ENCODE peak calls at places on chromosomes 16 and 17, in ten cellular contexts. W is Caco-2, J is mucosa of descending colon, B is bronchial epithelial cell, E is mesothelial cell of epicardium, Y is nephron progenitor cell, L is choroid plexus epithelial cell, S is GM13977, Q is body of pancreas, P is thoracic aorta. O is an unnamed sample.

GRCh38 chr16:24539850-24540484 is 601 bp downstream of the RBBP6 start:
- DNase-seq in W (no peak), J (peak; percentile 81), B (no peak), E (peak; percentile 35), Y (peak; percentile 66), L (peak; percentile 44), S (no peak), Q (peak; percentile 59), P (no peak), O (no peak)

GRCh38 chr16:3458278-3458851 is 14.9 kb downstream of the NAA60 start:
- DNase-seq in W (peak; percentile 24), J (peak; percentile 63), B (peak; percentile 18), E (no peak), Y (no peak), L (peak; percentile 67), S (no peak), Q (peak; percentile 40), P (no peak), O (no peak)

GRCh38 chr17:38590988-38591758 is 14.6 kb downstream of the SRCIN1 start:
- DNase-seq in W (no peak), J (no peak), B (peak; percentile 31), E (no peak), Y (no peak), L (no peak), S (no peak), Q (peak; percentile 29), P (no peak), O (no peak)

GRCh38 chr17:60439501-60439900 is 17.2 kb downstream of the CHCT1 start:
- DNase-seq in W (no peak), J (no peak), B (peak; percentile 48), E (no peak), Y (no peak), L (peak; percentile 75), S (peak; percentile 53), Q (no peak), P (no peak), O (no peak)

GRCh38 chr17:2090804-2091534 is 36.1 kb downstream of the HIC1 start:
- DNase-seq in W (no peak), J (peak; percentile 51), B (peak; percentile 71), E (peak; percentile 49), Y (peak; percentile 53), L (peak; percentile 96), S (no peak), Q (peak; percentile 53), P (no peak), O (no peak)

GRCh38 chr17:76273435-76273921 is 8.3 kb downstream of the UBALD2 start:
- DNase-seq in W (no peak), J (peak; percentile 45), B (no peak), E (no peak), Y (no peak), L (no peak), S (no peak), Q (no peak), P (no peak), O (no peak)

GRCh38 chr16:16148755-16149154 is 74.5 kb downstream of the ABCC6 start:
- DNase-seq in W (no peak), J (no peak), B (no peak), E (no peak), Y (no peak), L (no peak), S (no peak), Q (no peak), P (no peak), O (no peak)

GRCh38 chr17:29584452-29585079 is 4.9 kb downstream of the GIT1 start:
- DNase-seq in W (no peak), J (peak; percentile 36), B (no peak), E (no peak), Y (peak; percentile 7), L (no peak), S (no peak), Q (no peak), P (no peak), O (no peak)

GRCh38 chr17:1186214-1186820 is 6.5 kb upstream of the ABR start:
- DNase-seq in W (no peak), J (no peak), B (peak; percentile 86), E (no peak), Y (no peak), L (peak; percentile 36), S (no peak), Q (no peak), P (no peak), O (no peak)

GRCh38 chr16:84502075-84502474 is 2.4 kb downstream of the MEAK7 start:
- DNase-seq in W (no peak), J (no peak), B (no peak), E (no peak), Y (no peak), L (no peak), S (no peak), Q (no peak), P (no peak), O (no peak)

GRCh38 chr16:84502581-84502980 is 1.9 kb downstream of the MEAK7 start:
- DNase-seq in W (no peak), J (no peak), B (no peak), E (no peak), Y (no peak), L (no peak), S (no peak), Q (no peak), P (no peak), O (no peak)

GRCh38 chr16:84505249-84506156 is 1.0 kb upstream of the MEAK7 start:
- DNase-seq in W (no peak), J (peak; percentile 32), B (no peak), E (no peak), Y (no peak), L (no peak), S (no peak), Q (no peak), P (no peak), O (no peak)

GRCh38 chr16:84503751-84504395 is 586 bp downstream of the MEAK7 start:
- DNase-seq in W (no peak), J (no peak), B (peak; percentile 50), E (no peak), Y (no peak), L (no peak), S (no peak), Q (no peak), P (no peak), O (no peak)

DNA sequence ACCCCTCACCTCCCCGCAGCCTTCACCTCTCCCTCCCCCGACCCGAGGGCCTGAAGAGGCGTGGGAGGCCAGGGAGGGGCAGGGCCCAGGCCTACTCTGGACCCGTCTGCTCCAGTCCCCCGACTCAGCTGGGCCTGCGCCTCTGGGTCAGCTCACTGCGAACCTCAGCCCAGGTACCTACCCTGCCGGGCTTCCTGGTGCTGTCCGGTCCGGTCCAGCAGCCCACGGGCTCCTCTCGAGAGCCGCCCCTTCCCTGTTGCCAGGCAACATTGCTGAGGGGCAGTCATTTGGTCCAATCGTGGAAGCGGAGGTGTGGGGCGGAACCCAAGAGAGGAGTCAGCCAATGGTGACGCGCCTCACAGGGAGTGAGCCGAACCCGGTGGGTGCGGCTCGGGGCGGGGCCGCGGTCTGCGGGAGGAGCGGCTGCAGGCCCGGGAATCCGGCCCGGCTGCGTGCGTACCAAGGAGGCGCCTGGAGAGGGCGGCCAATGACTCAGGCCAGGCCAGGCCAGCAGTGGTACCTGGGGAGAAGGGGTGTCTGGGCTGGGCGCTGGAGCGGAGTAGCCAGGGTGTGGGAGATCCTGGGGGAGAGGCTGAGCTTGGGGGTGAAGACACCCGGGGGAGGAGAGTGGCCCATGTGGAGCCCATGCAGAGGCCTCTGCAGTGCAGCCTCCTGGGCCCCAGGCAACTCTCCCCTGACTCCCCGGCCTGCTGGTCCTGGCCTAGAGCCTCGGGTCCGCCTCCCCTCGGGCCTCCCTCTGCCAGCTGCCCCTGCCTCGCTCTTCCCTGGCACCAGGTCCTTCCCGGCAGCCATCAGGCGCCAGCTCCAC is at the start of gene MEAK7:
- DNase-seq in W (peak; percentile 100), J (peak; percentile 100), B (peak; percentile 90), E (peak; percentile 99), Y (peak; percentile 99), L (peak; percentile 99), S (peak; percentile 97), Q (peak; percentile 99), P (peak; percentile 95), O (peak; percentile 99)
- TF ChIP-seq CTCF in W (no peak), J (no peak), B (no peak), E (no peak), Y (no peak), L (no peak), S (peak; percentile 12), Q (no peak), P (no peak), O (peak; percentile 13)

DNA sequence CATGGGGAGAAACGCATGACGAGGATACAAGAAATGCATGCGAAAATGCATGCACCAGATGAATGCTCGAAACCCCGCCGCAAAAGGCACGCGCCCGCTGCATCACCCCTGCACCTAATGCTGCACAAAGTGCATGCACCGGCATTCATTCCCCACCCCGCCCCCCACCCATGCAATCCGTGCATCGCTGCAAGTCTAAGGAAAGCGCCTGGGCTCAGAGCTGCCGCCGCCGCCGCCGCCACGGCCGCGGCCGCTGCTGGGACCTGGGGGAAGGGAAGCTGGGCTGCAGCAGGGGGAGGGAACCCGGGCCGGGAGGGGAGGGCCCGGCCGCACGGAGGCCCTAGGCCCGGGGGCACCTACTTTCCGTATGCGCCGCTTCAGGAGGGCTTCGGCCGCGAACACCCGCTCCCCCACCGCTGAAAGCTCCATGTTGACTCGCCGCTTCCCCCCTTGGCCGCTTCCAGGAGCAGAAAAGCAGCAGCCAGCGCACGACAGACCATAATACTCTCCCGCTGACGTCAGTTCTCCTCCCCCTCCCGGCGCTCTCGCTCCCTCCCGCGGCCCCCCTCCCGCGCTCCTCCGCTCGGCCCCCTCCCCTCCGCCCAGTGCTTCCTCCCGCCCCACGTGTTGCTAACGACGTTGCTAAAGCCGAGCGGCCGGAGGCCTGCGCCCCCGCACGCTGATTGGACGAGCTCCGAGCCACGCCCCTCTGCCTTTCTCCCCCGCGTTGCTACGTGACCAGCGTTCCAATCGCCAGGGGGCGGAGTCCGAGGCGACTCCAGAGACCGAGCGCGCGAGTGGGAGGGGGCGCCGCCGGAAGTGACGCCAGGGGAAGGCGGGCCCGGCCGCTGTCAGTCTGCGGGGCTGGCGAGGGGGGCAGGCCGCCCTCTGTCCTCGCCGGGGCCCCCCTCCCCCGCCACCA is at the start of gene CBX8:
- DNase-seq in W (peak; percentile 100), J (peak; percentile 100), B (peak; percentile 94), E (peak; percentile 100), Y (peak; percentile 100), L (peak; percentile 100), S (peak; percentile 100), Q (peak; percentile 100), P (peak; percentile 98), O (peak; percentile 100)
- TF ChIP-seq CTCF in W (no peak), J (no peak), B (peak; percentile 28), E (peak; percentile 26), Y (no peak), L (peak; percentile 12), S (peak; percentile 4), Q (peak; percentile 14), P (no peak), O (no peak)

GRCh38 chr17:13925579-13925978 is 143.7 kb upstream of the COX10 start:
- DNase-seq in W (no peak), J (no peak), B (no peak), E (no peak), Y (no peak), L (no peak), S (no peak), Q (no peak), P (no peak), O (no peak)
- TF ChIP-seq CTCF in W (no peak), J (no peak), B (no peak), E (no peak), Y (no peak), L (peak; percentile 46), S (no peak), Q (no peak), P (no peak), O (no peak)

DNA sequence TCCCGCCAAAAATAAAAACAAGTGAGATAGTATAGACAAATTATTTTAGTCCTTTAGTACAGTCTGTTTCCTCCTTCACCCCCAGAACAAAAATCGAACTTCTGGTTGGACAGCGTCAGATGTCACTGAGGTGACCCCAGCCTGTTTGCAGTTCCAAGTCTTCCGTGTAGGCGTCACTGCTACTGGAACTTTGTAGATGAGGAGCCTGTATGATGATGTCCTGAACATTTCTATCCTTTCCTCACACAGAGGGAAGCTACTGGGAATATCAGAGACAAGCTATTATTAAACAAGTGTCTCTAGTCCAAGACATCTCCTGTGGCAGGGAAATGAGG is 924 bp upstream of the VEZF1 start:
- DNase-seq in W (peak; percentile 59), J (peak; percentile 44), B (no peak), E (no peak), Y (no peak), L (peak; percentile 48), S (no peak), Q (peak; percentile 59), P (no peak), O (no peak)
- TF ChIP-seq CTCF in W (no peak), J (no peak), B (no peak), E (no peak), Y (no peak), L (peak; percentile 6), S (no peak), Q (no peak), P (no peak), O (no peak)